ENCODE peak calls at places on chromosomes 2 and 18, in nine cellular contexts. L is spleen, J is K562, F is body of pancreas, K is fibroblast of lung, O is endothelial cell of umbilical vein, N is thoracic aorta, E is cardiac muscle cell, V is HepG2. R is an unnamed sample. For H3K4me1 and H3K36me3, the result is how much of the 10 kb centered on the place peaks cover.

GRCh38 chr2:130787841-130788240 is 32.5 kb downstream of the AMER3 start:
- DNase-seq in L (peak), J (no peak), F (no peak), K (no peak), O (no peak), N (no peak), E (no peak), V (no peak), R (no peak)

GRCh38 chr2:76445880-76446279 is 735.2 kb upstream of the GCFC2 start:
- DNase-seq in L (no peak), J (no peak), F (no peak), K (no peak), O (no peak), N (no peak), E (no peak), V (no peak), R (no peak)

GRCh38 chr2:207113403-207113802 is 52.3 kb downstream of the KLF7 start:
- DNase-seq in L (no peak), J (no peak), F (no peak), K (no peak), O (no peak), N (no peak), E (no peak), V (no peak), R (no peak)

GRCh38 chr2:38301340-38301968 is 75.6 kb downstream of the ATL2 start:
- DNase-seq in L (no peak), J (no peak), F (no peak), K (no peak), O (no peak), N (no peak), E (no peak), V (no peak), R (no peak)

GRCh38 chr2:66925128-66925527 is 472.0 kb upstream of the ETAA1 start:
- DNase-seq in L (no peak), J (no peak), F (no peak), K (peak), O (peak), N (no peak), E (peak), V (no peak), R (no peak)

GRCh38 chr18:11040823-11041712 is 108.3 kb downstream of the PIEZO2 start:
- DNase-seq in L (no peak), J (peak), F (peak), K (peak), O (peak), N (no peak), E (peak), V (peak), R (no peak)

GRCh38 chr2:97868986-97869721 is 126.6 kb downstream of the TMEM131 start:
- DNase-seq in L (no peak), J (peak), F (no peak), K (peak), O (peak), N (peak), E (peak), V (peak), R (no peak)

GRCh38 chr2:24269270-24269669 is 91.1 kb downstream of the ITSN2 start:
- DNase-seq in L (no peak), J (no peak), F (no peak), K (peak), O (peak), N (no peak), E (no peak), V (peak), R (no peak)

GRCh38 chr2:191486584-191487320 is 191.2 kb upstream of the NABP1 start:
- DNase-seq in L (no peak), J (no peak), F (no peak), K (peak), O (no peak), N (no peak), E (peak), V (no peak), R (no peak)

GRCh38 chr2:20536619-20537422 is 89.9 kb downstream of the RHOB start:
- DNase-seq in L (peak), J (no peak), F (peak), K (no peak), O (no peak), N (no peak), E (no peak), V (peak), R (no peak)
- H3K4me1 ChIP-seq in L (under half), J (under half), F (under half), K (under half), O (under half), N (under half), E (under half), V (half or more), R (under half)

DNA sequence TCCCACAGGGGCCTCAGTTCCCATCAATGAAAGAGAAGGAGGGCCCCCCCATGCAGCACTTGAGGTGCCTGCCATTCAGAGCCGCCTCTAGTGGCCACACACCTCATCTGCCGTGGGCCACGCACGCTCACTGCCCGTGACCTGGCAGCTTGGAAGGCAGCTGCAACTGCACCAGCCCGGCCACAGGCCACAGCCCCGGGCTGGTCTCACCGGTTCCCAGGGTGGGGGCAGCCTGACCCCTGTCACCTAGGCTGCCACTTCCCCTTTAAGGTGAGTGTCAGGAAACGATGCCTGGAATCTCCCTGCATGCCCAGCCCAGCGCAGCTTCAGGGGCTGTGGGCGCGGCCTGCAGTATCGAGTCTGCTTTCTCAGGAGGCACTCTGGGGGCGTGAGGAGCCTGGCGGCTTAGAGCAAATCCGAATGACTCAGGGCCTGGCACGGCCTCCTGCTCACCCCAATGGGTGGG is 2.6 kb downstream of the MAB21L4 start:
- DNase-seq in L (no peak), J (no peak), F (no peak), K (peak), O (no peak), N (no peak), E (peak), V (no peak), R (no peak)
- TF ChIP-seq CTCF in L (no peak), J (no peak), F (no peak), K (no peak), O (no peak), N (no peak), E (peak), V (peak), R (no peak)

DNA sequence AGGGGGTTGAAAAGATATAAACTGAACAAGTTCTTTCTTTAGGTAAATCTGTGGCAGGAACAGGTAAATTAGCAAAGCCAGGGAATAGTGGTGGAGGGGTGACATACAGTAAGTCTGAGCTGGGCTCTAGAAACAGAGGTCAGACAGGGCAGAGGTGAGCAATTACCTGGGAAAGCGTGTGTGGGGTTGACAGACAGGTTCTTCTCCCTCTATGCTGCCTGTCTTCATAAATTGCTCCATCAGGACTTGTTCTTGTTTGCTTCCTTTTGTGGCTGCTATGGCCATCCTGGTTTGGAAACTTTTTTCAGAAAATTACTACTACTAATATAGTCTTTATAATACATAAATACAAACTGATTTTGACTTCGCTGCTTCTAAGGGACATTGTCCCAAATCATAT is 3.4 kb upstream of the ANKRD12 start:
- DNase-seq in L (no peak), J (no peak), F (no peak), K (no peak), O (no peak), N (no peak), E (no peak), V (no peak), R (no peak)
- H3K36me3 ChIP-seq in L (half or more), J (half or more), F (under half), K (under half), O (under half), N (under half), E (under half), V (under half), R (under half)

GRCh38 chr2:70903641-70904340 is 31.9 kb upstream of the ATP6V1B1 start:
- DNase-seq in L (no peak), J (no peak), F (no peak), K (no peak), O (no peak), N (no peak), E (no peak), V (no peak), R (no peak)

GRCh38 chr2:70902067-70902442 is 33.6 kb upstream of the ATP6V1B1 start:
- DNase-seq in L (no peak), J (no peak), F (no peak), K (peak), O (no peak), N (no peak), E (no peak), V (peak), R (no peak)

GRCh38 chr2:70903171-70903570 is 32.5 kb upstream of the ATP6V1B1 start:
- DNase-seq in L (no peak), J (no peak), F (no peak), K (no peak), O (no peak), N (no peak), E (no peak), V (no peak), R (no peak)

GRCh38 chr2:70902579-70902978 is 33.1 kb upstream of the ATP6V1B1 start:
- DNase-seq in L (no peak), J (no peak), F (no peak), K (no peak), O (no peak), N (no peak), E (no peak), V (no peak), R (no peak)

GRCh38 chr2:70901235-70902066 is 34.2 kb upstream of the ATP6V1B1 start:
- DNase-seq in L (peak), J (no peak), F (peak), K (peak), O (peak), N (no peak), E (peak), V (no peak), R (no peak)
- H3K4me1 ChIP-seq in L (under half), J (under half), F (under half), K (under half), O (under half), N (under half), E (under half), V (under half), R (under half)

DNA sequence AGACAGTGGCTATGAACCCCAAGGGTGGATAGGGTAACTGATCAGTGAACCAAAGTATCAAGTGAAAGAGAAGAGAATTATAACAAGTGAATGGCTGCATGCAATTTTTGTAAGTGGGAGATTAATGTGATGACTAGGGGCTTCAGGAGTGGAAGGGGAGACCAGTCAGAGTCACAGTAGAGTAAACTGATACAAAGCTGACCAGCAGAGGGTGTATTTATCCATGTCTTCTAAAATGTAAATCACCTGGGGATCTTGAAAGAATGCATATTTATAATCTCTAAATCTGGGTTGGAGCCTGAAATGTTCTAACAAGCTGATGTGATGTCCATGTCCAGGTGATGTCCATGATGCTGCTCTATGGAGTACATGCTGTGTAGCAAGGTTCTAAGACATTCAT is 1351.3 kb upstream of the CHAC2 start:
- DNase-seq in L (no peak), J (no peak), F (no peak), K (peak), O (peak), N (no peak), E (no peak), V (no peak), R (no peak)
- TF ChIP-seq CTCF in L (no peak), J (no peak), F (no peak), K (no peak), O (no peak), N (no peak), E (no peak), V (no peak), R (no peak)

GRCh38 chr2:237630216-237631000 is 3.0 kb downstream of the LRRFIP1 start:
- DNase-seq in L (no peak), J (no peak), F (no peak), K (no peak), O (no peak), N (no peak), E (no peak), V (no peak), R (no peak)
- H3K36me3 ChIP-seq in L (under half), J (under half), F (under half), K (under half), O (under half), N (under half), E (under half), V (under half), R (under half)

DNA sequence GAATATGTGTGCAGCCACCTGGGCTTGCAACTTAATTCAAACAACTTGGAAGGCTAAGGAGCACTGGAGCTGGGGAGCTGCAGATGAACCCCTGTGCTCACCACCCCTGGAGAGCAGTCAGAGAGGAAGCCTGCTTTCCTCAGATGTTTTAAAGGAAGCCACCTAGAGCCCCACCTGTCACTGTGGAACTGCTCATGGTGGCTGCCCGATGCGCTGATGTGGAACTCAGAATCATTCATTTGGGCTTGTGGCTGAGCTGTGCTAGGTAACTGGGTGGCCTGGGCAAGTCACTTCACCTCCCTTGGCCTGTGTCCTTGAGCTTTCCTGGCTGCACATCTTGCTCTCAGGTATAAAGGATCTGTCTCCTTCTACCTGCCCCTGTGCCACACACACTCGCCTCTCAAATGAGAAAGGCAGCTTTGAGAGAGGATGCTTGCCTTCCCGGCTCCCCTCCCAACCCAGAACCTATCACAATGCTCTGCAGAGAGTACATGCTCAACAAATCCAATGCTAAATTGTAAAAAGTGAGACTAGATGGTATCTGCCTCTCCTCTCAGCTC is 41.3 kb downstream of the BCL11A start:
- DNase-seq in L (peak), J (no peak), F (no peak), K (no peak), O (no peak), N (no peak), E (no peak), V (no peak), R (no peak)
- H3K4me1 ChIP-seq in L (half or more), J (under half), F (under half), K (under half), O (under half), N (under half), E (under half), V (under half), R (under half)

R was measured in tibial artery.